ENCODE peak calls at places on chromosomes 16 and 17, in four cellular contexts. E is uterus, D is Karpas-422, B is GM06990. Z is an unnamed sample. For H3K27me3, the result is how much of the 10 kb centered on the place peaks cover.

GRCh38 chr17:29848737-29849136 is 81.3 kb downstream of the SSH2 start:
- DNase-seq in B (no peak), D (no peak), E (no peak), Z (no peak)

GRCh38 chr17:54749157-54749556 is 151.5 kb upstream of the TOM1L1 start:
- DNase-seq in B (no peak), E (no peak), D (no peak), Z (no peak)

GRCh38 chr16:27980076-27980775 is 83.3 kb downstream of the GSG1L start:
- DNase-seq in D (no peak), B (no peak), E (no peak), Z (no peak)

GRCh38 chr17:56521439-56522141 is 71.9 kb upstream of the NOG start:
- DNase-seq in D (no peak), E (no peak), B (no peak), Z (no peak)

GRCh38 chr17:81666092-81666341 is 388 bp downstream of the OXLD1 start:
- DNase-seq in E (no peak), D (peak), B (no peak), Z (no peak)

GRCh38 chr17:41511130-41511529 is 5.7 kb upstream of the KRT13 start:
- DNase-seq in E (no peak), D (no peak), B (no peak), Z (no peak)

GRCh38 chr16:89619880-89620279 is 6.4 kb downstream of the DPEP1 start:
- DNase-seq in B (no peak), E (no peak), D (no peak), Z (no peak)

GRCh38 chr17:28755486-28755885 is 11.7 kb downstream of the TRAF4 start:
- DNase-seq in D (no peak), B (no peak), E (no peak), Z (no peak)

GRCh38 chr16:79081292-79082066 is 519.1 kb downstream of the MAF start:
- DNase-seq in B (no peak), E (no peak), D (no peak), Z (no peak)

GRCh38 chr16:89199241-89200123 is 855 bp downstream of the SLC22A31 start:
- DNase-seq in B (no peak), E (no peak), D (no peak), Z (no peak)

GRCh38 chr16:59719121-59719520 is 985.0 kb upstream of the GOT2 start:
- DNase-seq in E (no peak), D (no peak), B (no peak), Z (no peak)

GRCh38 chr16:88382491-88383400 is at the start of gene ZNF469:
- DNase-seq in B (no peak), D (no peak), E (no peak), Z (no peak)

GRCh38 chr17:45320349-45320930 is 3.6 kb upstream of the MAP3K14 start:
- DNase-seq in E (no peak), D (no peak), B (no peak), Z (no peak)

GRCh38 chr17:60573139-60573975 is 26.6 kb upstream of the PPM1D start:
- DNase-seq in D (no peak), E (peak), B (no peak), Z (no peak)

GRCh38 chr17:51166987-51167931 is 1.0 kb downstream of the NME2 start:
- DNase-seq in B (peak), E (no peak), D (peak), Z (peak)

GRCh38 chr16:306911-307370 is 24.0 kb downstream of the PDIA2 start:
- DNase-seq in D (no peak), B (no peak), E (no peak), Z (no peak)

GRCh38 chr17:234163-235047 is 53.0 kb upstream of the DOC2B start:
- DNase-seq in D (no peak), B (no peak), E (no peak), Z (no peak)

GRCh38 chr17:41835800-41836549 is at the start of gene NT5C3B:
- DNase-seq in D (peak), E (peak), B (peak), Z (peak)

GRCh38 chr17:41678907-41679739 is 9.6 kb upstream of the EIF1 start:
- DNase-seq in E (no peak), B (peak), D (peak), Z (peak)

GRCh38 chr17:82493517-82493840 is 26.1 kb upstream of the FOXK2 start:
- DNase-seq in B (no peak), E (no peak), D (no peak), Z (no peak)

GRCh38 chr16:86078121-86078600 is 179.2 kb downstream of the IRF8 start:
- DNase-seq in B (no peak), E (no peak), D (no peak), Z (no peak)

GRCh38 chr17:31609331-31609730 is 217.9 kb downstream of the RAB11FIP4 start:
- DNase-seq in E (no peak), B (no peak), D (peak), Z (no peak)

GRCh38 chr16:16014329-16015224 is 65.2 kb downstream of the ABCC1 start:
- DNase-seq in B (no peak), E (peak), D (no peak), Z (no peak)

GRCh38 chr16:86248325-86248905 is 261.9 kb upstream of the FOXF1 start:
- DNase-seq in D (no peak), B (no peak), E (no peak), Z (no peak)

GRCh38 chr17:42142371-42142896 is 12.4 kb downstream of the RAB5C start:
- DNase-seq in D (no peak), B (no peak), E (no peak), Z (no peak)

GRCh38 chr16:77897038-77897437 is 108.7 kb downstream of the VAT1L start:
- DNase-seq in E (no peak), B (no peak), D (no peak), Z (no peak)

GRCh38 chr17:3582921-3583320 is 25.3 kb upstream of the TRPV3 start:
- DNase-seq in D (no peak), E (no peak), B (no peak), Z (no peak)

GRCh38 chr16:14415291-14415690 is 214.8 kb downstream of the PARN start:
- DNase-seq in B (no peak), D (no peak), E (no peak), Z (no peak)

GRCh38 chr16:69796285-69797118 is 34.4 kb downstream of the WWP2 start:
- DNase-seq in E (peak), B (peak), D (peak), Z (peak)

GRCh38 chr16:29107299-29107698 is 122.4 kb downstream of the LAT start:
- DNase-seq in D (no peak), E (no peak), B (no peak), Z (no peak)

GRCh38 chr17:45388604-45389325 is 43.9 kb downstream of the ARHGAP27 start:
- DNase-seq in E (no peak), B (no peak), D (no peak), Z (no peak)

GRCh38 chr16:6682142-6682811 is 650.4 kb upstream of the RBFOX1 start:
- DNase-seq in E (no peak), D (peak), B (no peak), Z (no peak)

GRCh38 chr16:10240854-10241613 is 58.8 kb upstream of the GRIN2A start:
- DNase-seq in B (no peak), D (peak), E (no peak), Z (no peak)

DNA sequence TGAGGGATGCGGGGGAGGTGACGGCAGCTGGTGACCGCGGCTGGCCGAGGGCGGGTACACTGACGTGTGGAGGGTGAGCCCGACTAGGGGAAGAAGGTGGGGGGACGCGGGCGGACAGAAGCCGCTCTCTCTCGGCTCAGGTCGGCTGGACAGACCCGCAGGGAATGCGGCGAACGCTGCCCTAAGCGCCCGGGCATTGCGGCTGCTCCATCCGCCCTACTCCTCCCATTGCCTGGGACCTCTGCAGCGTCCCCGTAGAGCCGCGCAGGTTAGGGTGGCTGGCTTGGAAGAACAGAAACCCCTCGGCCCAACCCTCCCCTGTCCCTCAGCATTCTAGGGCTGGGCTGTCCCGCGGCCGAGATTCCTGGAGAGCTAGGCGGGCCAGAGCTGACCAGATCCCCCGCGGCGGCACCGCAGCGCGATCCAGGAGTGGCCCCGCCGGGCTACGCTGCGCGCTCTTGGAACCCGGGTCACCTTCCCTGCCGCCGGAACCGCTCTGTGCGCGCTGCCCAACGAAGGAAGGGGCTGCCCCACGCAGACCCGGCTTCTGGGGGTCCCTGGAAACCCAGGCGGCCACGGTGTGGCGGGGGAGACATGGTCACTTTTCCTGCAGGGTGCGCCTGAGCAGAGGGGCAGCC is 3.0 kb downstream of the DLX4 start:
- DNase-seq in D (no peak), E (no peak), B (no peak), Z (no peak)
- H3K27me3 ChIP-seq in D (under half), E (under half), B (under half), Z (half or more)

DNA sequence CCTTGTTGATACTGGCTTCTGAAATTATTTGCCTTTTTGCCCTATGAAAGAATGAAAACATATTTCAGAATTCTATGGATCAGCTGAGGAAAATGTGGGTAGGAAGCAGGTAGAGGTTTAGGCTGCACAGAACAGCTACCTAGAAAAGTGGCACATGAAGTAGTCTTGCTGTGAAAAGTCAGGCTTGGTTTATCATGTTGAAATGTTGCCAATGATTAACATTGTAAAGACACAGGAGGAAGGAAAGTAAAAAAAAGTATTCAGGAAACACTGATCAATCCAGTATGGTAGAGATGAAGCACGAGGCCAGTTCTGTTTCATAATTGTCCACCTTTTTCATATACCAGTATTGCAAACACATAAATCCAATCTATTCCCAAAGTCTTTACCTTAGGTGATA is 29.9 kb downstream of the ABCA6 start:
- DNase-seq in D (no peak), E (no peak), B (no peak), Z (no peak)
- H3K27me3 ChIP-seq in D (under half), E (under half), B (under half), Z (under half)

GRCh38 chr17:13477180-13477611 is 124.5 kb downstream of the HS3ST3A1 start:
- DNase-seq in D (no peak), E (no peak), B (no peak), Z (no peak)
- H3K27me3 ChIP-seq in D (under half), E (under half), B (under half), Z (under half)

GRCh38 chr17:6674586-6674985 is 23.0 kb downstream of the C17orf100 start:
- DNase-seq in D (no peak), E (no peak), B (no peak), Z (no peak)
- H3K27me3 ChIP-seq in D (under half), E (under half), B (under half), Z (under half)

DNA sequence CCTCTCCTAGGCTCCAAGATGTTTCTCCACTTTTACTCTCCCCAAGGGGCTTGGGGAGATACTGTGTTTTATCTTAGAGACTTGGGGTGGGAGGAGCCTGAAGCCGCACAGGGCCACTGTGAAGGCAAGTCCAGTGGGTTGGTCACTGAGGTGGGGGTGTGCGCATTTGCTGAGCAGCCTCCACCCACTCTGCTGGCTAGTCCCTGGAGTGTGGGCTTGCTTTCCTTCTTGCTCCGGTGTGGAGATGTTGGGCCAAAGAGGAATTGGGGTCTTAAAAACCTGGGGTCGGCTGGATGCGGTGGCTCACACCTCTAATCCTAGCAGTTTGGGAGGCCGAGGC is 4.0 kb upstream of the CLDN9 start:
- DNase-seq in E (no peak), B (no peak), D (no peak), Z (no peak)
- H3K27me3 ChIP-seq in E (under half), B (under half), D (under half), Z (under half)

GRCh38 chr16:24024971-24025370 is 189.2 kb downstream of the PRKCB start:
- DNase-seq in B (no peak), E (no peak), D (no peak), Z (no peak)
- H3K27me3 ChIP-seq in B (under half), E (under half), D (under half), Z (under half)